ENCODE peak calls at places on chromosomes 11 and 22, in six cellular contexts. F is IMR-90; W is ovary; E is CD4-positive, alpha-beta T cell; S is choroid plexus epithelial cell; R is fibroblast of mammary gland. H is an unnamed sample.

GRCh38 chr11:32418836-32419235 is 16.5 kb downstream of the WT1 start:
- DNase-seq in R (no peak), F (no peak), W (no peak), E (no peak), S (no peak), H (no peak)

GRCh38 chr11:113977071-113977490 is 2.2 kb downstream of the HTR3A start:
- DNase-seq in E (no peak), S (no peak), F (no peak), R (no peak), W (no peak), H (no peak)

GRCh38 chr11:110349109-110349996 is 52.9 kb upstream of the RDX start:
- DNase-seq in S (no peak), E (no peak), W (no peak), R (no peak), F (no peak), H (no peak)

GRCh38 chr11:95849087-95849825 is 59.0 kb downstream of the CEP57 start:
- DNase-seq in W (no peak), E (no peak), R (peak; percentile 88), S (peak; percentile 92), F (peak; percentile 82), H (no peak)

GRCh38 chr11:69640260-69640994 is 529 bp upstream of the CCND1 start:
- DNase-seq in E (no peak), F (no peak), S (peak; percentile 54), W (no peak), R (peak; percentile 36), H (peak; percentile 81)

GRCh38 chr11:72613977-72614376 is 60.2 kb downstream of the PDE2A start:
- DNase-seq in R (no peak), W (no peak), E (no peak), S (no peak), F (no peak), H (peak; percentile 93)

GRCh38 chr11:28146123-28146751 is 38.0 kb downstream of the METTL15 start:
- DNase-seq in E (no peak), F (peak; percentile 92), W (no peak), S (peak; percentile 94), R (peak; percentile 92), H (no peak)

GRCh38 chr11:113188433-113188834 is 125.9 kb upstream of the TTC12 start:
- DNase-seq in S (no peak), F (no peak), W (no peak), R (no peak), E (no peak), H (no peak)

GRCh38 chr11:65854161-65854592 is 3.8 kb downstream of the CFL1 start:
- DNase-seq in W (peak; percentile 26), R (no peak), S (no peak), E (no peak), F (no peak), H (no peak)

GRCh38 chr11:95296165-95296564 is 65.2 kb upstream of the SESN3 start:
- DNase-seq in R (no peak), E (no peak), S (no peak), W (no peak), F (no peak), H (no peak)

GRCh38 chr11:119727523-119728081 is 1.4 kb downstream of the NECTIN1 start:
- DNase-seq in F (no peak), S (no peak), E (no peak), W (peak; percentile 49), R (no peak), H (peak; percentile 90)

GRCh38 chr22:40462195-40462988 is 92.0 kb downstream of the SGSM3 start:
- DNase-seq in R (no peak), S (no peak), F (no peak), W (no peak), E (no peak), H (no peak)

GRCh38 chr22:23533328-23533762 is 46.7 kb downstream of the IGLL1 start:
- DNase-seq in W (peak; percentile 74), E (peak; percentile 7), S (peak; percentile 62), R (no peak), F (peak; percentile 10), H (peak; percentile 74)
- TF ChIP-seq CTCF in W (peak; percentile 54), E (no peak), S (peak; percentile 69), R (no peak), F (peak; percentile 29), H (peak; percentile 17)

GRCh38 chr22:28841111-28841510 is 40.7 kb upstream of the XBP1 start:
- DNase-seq in W (no peak), S (no peak), F (no peak), R (no peak), E (no peak), H (no peak)
- TF ChIP-seq CTCF in W (no peak), S (peak; percentile 15), F (no peak), R (no peak), E (no peak), H (no peak)

GRCh38 chr22:38944653-38945052 is 12.8 kb upstream of the APOBEC3A start:
- DNase-seq in S (no peak), R (no peak), E (no peak), F (no peak), W (peak; percentile 10), H (no peak)

GRCh38 chr22:38942702-38943101 is 14.7 kb upstream of the APOBEC3A start:
- DNase-seq in F (no peak), S (no peak), W (peak; percentile 9), R (no peak), E (no peak), H (no peak)

GRCh38 chr22:38941488-38941987 is 15.9 kb upstream of the APOBEC3A start:
- DNase-seq in W (peak; percentile 21), F (no peak), R (peak; percentile 27), E (no peak), S (no peak), H (no peak)

GRCh38 chr22:38943882-38944281 is 13.5 kb upstream of the APOBEC3A start:
- DNase-seq in S (no peak), F (no peak), E (no peak), W (no peak), R (no peak), H (no peak)

GRCh38 chr22:38943181-38943580 is 14.2 kb upstream of the APOBEC3A start:
- DNase-seq in R (no peak), E (no peak), S (no peak), W (no peak), F (no peak), H (no peak)
- TF ChIP-seq CTCF in R (no peak), E (no peak), S (peak; percentile 3), W (no peak), F (no peak), H (no peak)

DNA sequence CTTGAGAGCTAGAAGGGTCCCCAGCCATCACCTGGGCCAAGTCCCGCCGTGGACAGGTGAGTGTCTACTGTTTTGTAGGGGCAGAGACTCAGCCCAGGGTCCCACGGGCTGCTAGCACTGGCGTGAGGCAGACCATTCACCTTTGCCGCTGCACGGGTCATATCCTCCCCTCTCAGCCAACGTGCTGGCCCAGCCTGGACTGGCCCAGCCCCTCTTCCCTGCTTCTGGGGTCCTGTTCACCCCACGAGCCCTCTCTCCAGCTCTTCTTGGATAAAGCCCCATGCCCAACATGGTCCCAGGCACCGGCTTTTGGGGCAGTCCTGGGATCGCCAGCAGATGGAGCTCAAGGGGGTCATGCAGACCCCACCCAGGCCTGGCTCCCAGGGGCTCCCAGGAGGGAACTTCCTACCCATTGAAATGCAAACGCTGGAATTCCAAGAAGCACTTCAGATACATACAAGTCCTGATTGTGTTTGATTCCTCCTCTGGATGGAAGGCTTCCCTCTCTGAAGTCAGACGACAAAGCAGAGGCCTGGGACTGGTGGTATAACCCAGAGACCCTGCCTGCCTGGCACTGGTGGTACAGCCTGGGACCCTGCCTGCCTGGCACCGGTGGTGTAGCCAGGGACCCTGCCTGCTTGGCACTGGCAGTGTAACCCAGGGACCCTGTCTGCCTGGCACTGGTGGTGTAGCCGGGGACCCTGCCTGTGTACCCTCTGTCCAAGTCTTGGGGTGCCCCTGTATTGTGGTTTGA is 8.9 kb upstream of the SEPTIN5 start:
- DNase-seq in E (no peak), W (no peak), S (no peak), R (no peak), F (no peak), H (peak; percentile 41)
- TF ChIP-seq CTCF in E (no peak), W (no peak), S (peak; percentile 16), R (no peak), F (no peak), H (no peak)

GRCh38 chr22:29837780-29838598 is at the start of gene ASCC2:
- DNase-seq in S (peak; percentile 96), F (peak; percentile 92), E (peak; percentile 97), W (peak; percentile 99), R (peak; percentile 93), H (peak; percentile 100)
- TF ChIP-seq CTCF in S (no peak), F (no peak), E (no peak), W (no peak), R (no peak), H (peak; percentile 42)

GRCh38 chr11:76801736-76802135 is 18.6 kb downstream of the TSKU start:
- DNase-seq in R (no peak), S (no peak), W (no peak), E (no peak), F (peak; percentile 59), H (no peak)

GRCh38 chr11:76802151-76802550 is 19.0 kb downstream of the TSKU start:
- DNase-seq in F (no peak), S (no peak), R (no peak), E (no peak), W (no peak), H (peak; percentile 5)

GRCh38 chr11:76799061-76799804 is 16.1 kb downstream of the TSKU start:
- DNase-seq in W (peak; percentile 95), E (peak; percentile 63), R (peak; percentile 70), S (peak; percentile 75), F (peak; percentile 57), H (peak; percentile 95)

GRCh38 chr11:76801205-76801604 is 18.0 kb downstream of the TSKU start:
- DNase-seq in W (no peak), E (no peak), S (no peak), F (no peak), R (no peak), H (peak; percentile 10)

GRCh38 chr11:76800466-76801200 is 17.5 kb downstream of the TSKU start:
- DNase-seq in W (no peak), F (no peak), E (no peak), R (no peak), S (no peak), H (peak; percentile 14)
- TF ChIP-seq CTCF in W (no peak), F (no peak), E (no peak), R (no peak), S (no peak), H (no peak)

GRCh38 chr11:26993965-26994446 is at the start of gene FIBIN:
- DNase-seq in F (peak; percentile 70), E (no peak), W (peak; percentile 62), R (peak; percentile 80), S (peak; percentile 84), H (peak; percentile 72)

GRCh38 chr11:26992031-26992541 is 1.8 kb upstream of the FIBIN start:
- DNase-seq in E (no peak), R (peak; percentile 95), W (no peak), S (peak; percentile 95), F (peak; percentile 93), H (no peak)

GRCh38 chr11:26996056-26996455 is 2.1 kb downstream of the FIBIN start:
- DNase-seq in E (no peak), S (peak; percentile 48), W (no peak), R (no peak), F (no peak), H (no peak)

DNA sequence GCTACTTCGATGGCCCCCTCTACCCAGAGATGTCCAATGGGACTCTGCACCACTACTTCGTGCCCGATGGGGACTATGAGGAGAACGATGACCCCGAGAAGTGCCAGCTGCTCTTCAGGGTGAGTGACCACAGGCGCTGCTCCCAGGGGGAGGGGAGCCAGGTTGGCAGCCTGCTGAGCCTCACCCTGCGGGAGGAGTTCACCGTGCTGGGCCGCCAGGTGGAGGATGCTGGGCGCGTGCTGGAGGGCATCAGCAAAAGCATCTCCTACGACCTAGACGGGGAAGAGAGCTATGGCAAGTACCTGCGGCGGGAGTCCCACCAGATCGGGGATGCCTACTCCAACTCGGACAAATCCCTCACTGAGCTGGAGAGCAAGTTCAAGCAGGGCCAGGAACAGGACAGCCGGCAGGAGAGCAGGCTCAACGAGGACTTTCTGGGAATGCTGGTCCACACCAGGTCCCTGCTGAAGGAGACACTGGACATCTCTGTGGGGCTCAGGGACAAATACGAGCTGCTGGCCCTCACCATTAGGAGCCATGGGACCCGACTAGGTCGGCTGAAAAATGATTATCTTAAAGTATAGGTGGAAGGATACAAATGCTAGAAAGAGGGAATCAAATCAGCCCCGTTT is 783 bp downstream of the FIBIN start:
- DNase-seq in S (no peak), F (no peak), W (peak; percentile 41), E (no peak), R (no peak), H (peak; percentile 50)
- TF ChIP-seq CTCF in S (no peak), F (no peak), W (no peak), E (no peak), R (no peak), H (no peak)